ENCODE peak calls at places on chromosomes 5 and 9, in six cellular contexts. One of them, this sample, is unnamed. For H3K36me3, the result is how much of the 10 kb centered on the place peaks cover.

GRCh38 chr9:100473271-100474081 is 527 bp downstream of the TMEFF1 start:
- DNase-seq in H1: no peak
- DNase-seq in IMR-90: peak
- DNase-seq in SK-N-SH: peak
- DNase-seq in K562: peak
- DNase-seq in HepG2: no peak
- DNase-seq in this sample: no peak

GRCh38 chr5:132799392-132799791 is 13.7 kb upstream of the SOWAHA start:
- DNase-seq in HepG2: no peak
- DNase-seq in K562: no peak
- DNase-seq in SK-N-SH: no peak
- DNase-seq in H1: no peak
- DNase-seq in IMR-90: no peak
- DNase-seq in this sample: no peak

GRCh38 chr9:100206899-100207298 is 107.9 kb downstream of the INVS start:
- DNase-seq in SK-N-SH: no peak
- DNase-seq in IMR-90: peak
- DNase-seq in HepG2: no peak
- DNase-seq in K562: no peak
- DNase-seq in H1: no peak
- DNase-seq in this sample: no peak

GRCh38 chr5:92634883-92635282 is 946.1 kb downstream of the NR2F1-AS1 start:
- DNase-seq in IMR-90: no peak
- DNase-seq in H1: no peak
- DNase-seq in HepG2: no peak
- DNase-seq in K562: no peak
- DNase-seq in SK-N-SH: no peak
- DNase-seq in this sample: no peak

GRCh38 chr5:16406023-16406422 is 59.6 kb downstream of the ZNF622 start:
- DNase-seq in IMR-90: no peak
- DNase-seq in HepG2: no peak
- DNase-seq in H1: no peak
- DNase-seq in SK-N-SH: no peak
- DNase-seq in K562: no peak
- DNase-seq in this sample: no peak

GRCh38 chr5:75021229-75021628 is 31.1 kb downstream of the GCNT4 start:
- DNase-seq in IMR-90: no peak
- DNase-seq in H1: no peak
- DNase-seq in K562: no peak
- DNase-seq in SK-N-SH: no peak
- DNase-seq in HepG2: no peak
- DNase-seq in this sample: no peak

GRCh38 chr5:1032011-1032410 is 23.4 kb downstream of the NKD2 start:
- DNase-seq in HepG2: no peak
- DNase-seq in SK-N-SH: peak
- DNase-seq in IMR-90: no peak
- DNase-seq in K562: no peak
- DNase-seq in H1: no peak
- DNase-seq in this sample: no peak

GRCh38 chr9:27340876-27341540 is 44.1 kb upstream of the EQTN start:
- DNase-seq in SK-N-SH: no peak
- DNase-seq in HepG2: no peak
- DNase-seq in K562: no peak
- DNase-seq in IMR-90: no peak
- DNase-seq in H1: no peak
- DNase-seq in this sample: no peak

GRCh38 chr9:14156046-14156445 is 157.9 kb downstream of the NFIB start:
- DNase-seq in SK-N-SH: no peak
- DNase-seq in IMR-90: no peak
- DNase-seq in H1: no peak
- DNase-seq in K562: no peak
- DNase-seq in HepG2: no peak
- DNase-seq in this sample: peak

GRCh38 chr9:136740971-136741884 is 1.5 kb downstream of the LCN10 start:
- DNase-seq in H1: no peak
- DNase-seq in HepG2: no peak
- DNase-seq in K562: peak
- DNase-seq in IMR-90: peak
- DNase-seq in SK-N-SH: peak
- DNase-seq in this sample: no peak

GRCh38 chr9:119273984-119274665 is 95.1 kb downstream of the BRINP1 start:
- DNase-seq in H1: no peak
- DNase-seq in K562: no peak
- DNase-seq in IMR-90: no peak
- DNase-seq in HepG2: no peak
- DNase-seq in SK-N-SH: no peak
- DNase-seq in this sample: no peak

GRCh38 chr5:141040763-141041426 is 10.3 kb upstream of the PCDHB1 start:
- DNase-seq in K562: peak
- DNase-seq in HepG2: peak
- DNase-seq in H1: peak
- DNase-seq in SK-N-SH: peak
- DNase-seq in IMR-90: peak
- DNase-seq in this sample: no peak

GRCh38 chr5:91182763-91183162 is 200.4 kb downstream of the ARRDC3 start:
- DNase-seq in SK-N-SH: no peak
- DNase-seq in H1: no peak
- DNase-seq in K562: no peak
- DNase-seq in HepG2: no peak
- DNase-seq in IMR-90: no peak
- DNase-seq in this sample: no peak

GRCh38 chr5:121693864-121694263 is 157.8 kb upstream of the FTMT start:
- DNase-seq in H1: no peak
- DNase-seq in SK-N-SH: no peak
- DNase-seq in K562: no peak
- DNase-seq in IMR-90: no peak
- DNase-seq in HepG2: no peak
- DNase-seq in this sample: no peak

GRCh38 chr9:92048924-92049625 is 66.1 kb downstream of the SPTLC1 start:
- DNase-seq in HepG2: no peak
- DNase-seq in H1: no peak
- DNase-seq in SK-N-SH: no peak
- DNase-seq in IMR-90: peak
- DNase-seq in K562: no peak
- DNase-seq in this sample: no peak

GRCh38 chr9:69122391-69123141 is 51.5 kb upstream of the TJP2 start:
- DNase-seq in H1: no peak
- DNase-seq in HepG2: peak
- DNase-seq in IMR-90: peak
- DNase-seq in K562: no peak
- DNase-seq in SK-N-SH: no peak
- DNase-seq in this sample: no peak

DNA sequence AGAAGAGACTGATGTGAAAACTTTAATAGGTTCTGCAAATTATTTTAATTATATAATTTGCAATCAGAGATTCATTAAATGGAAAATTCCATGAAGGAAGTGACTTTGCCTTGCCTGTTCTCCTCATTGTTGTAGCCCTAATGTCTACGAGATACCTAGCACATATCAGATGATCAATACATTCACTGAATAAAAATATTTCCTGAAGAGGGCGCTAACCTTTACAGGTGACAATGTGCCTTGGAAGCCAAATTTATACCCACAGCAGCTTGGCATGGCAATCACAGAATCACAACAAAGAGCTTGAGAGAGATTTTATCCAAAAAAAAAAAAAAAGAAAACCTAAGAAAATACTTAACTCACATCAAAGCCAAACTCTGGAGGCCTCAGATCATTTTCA is 17.4 kb downstream of the HAUS6 start:
- DNase-seq in K562: peak
- DNase-seq in SK-N-SH: peak
- DNase-seq in H1: no peak
- DNase-seq in IMR-90: no peak
- DNase-seq in HepG2: peak
- DNase-seq in this sample: no peak
- H3K36me3 ChIP-seq in K562: half or more
- H3K36me3 ChIP-seq in SK-N-SH: under half
- H3K36me3 ChIP-seq in H1: half or more
- H3K36me3 ChIP-seq in IMR-90: under half
- H3K36me3 ChIP-seq in HepG2: half or more
- H3K36me3 ChIP-seq in this sample: under half

DNA sequence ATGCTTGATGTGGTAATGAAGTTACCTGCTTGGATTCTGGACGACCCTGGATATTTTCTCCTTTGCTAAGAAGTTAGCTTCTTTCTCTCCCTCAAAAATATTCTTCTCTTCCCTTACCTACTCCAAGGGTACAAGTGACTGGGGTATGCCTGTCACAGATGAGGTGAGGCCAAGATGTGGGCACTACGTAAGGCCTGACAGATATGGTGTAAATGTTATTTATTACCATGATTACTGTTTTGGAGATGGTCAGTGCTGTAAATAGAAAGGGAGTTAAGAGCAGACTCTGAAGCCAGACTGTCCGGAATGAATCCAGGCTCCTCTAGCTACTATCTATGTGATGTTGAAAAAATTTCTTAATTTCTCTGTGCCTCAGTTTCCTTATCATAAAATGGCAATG is 1.1 kb upstream of the KIAA1958 start:
- DNase-seq in SK-N-SH: no peak
- DNase-seq in K562: no peak
- DNase-seq in IMR-90: no peak
- DNase-seq in H1: no peak
- DNase-seq in HepG2: no peak
- DNase-seq in this sample: no peak
- TF ChIP-seq USF2 in SK-N-SH: no peak
- TF ChIP-seq USF2 in K562: no peak
- TF ChIP-seq USF2 in IMR-90: no peak
- TF ChIP-seq USF2 in H1: no peak
- TF ChIP-seq USF2 in HepG2: no peak
- TF ChIP-seq USF2 in this sample: no peak

DNA sequence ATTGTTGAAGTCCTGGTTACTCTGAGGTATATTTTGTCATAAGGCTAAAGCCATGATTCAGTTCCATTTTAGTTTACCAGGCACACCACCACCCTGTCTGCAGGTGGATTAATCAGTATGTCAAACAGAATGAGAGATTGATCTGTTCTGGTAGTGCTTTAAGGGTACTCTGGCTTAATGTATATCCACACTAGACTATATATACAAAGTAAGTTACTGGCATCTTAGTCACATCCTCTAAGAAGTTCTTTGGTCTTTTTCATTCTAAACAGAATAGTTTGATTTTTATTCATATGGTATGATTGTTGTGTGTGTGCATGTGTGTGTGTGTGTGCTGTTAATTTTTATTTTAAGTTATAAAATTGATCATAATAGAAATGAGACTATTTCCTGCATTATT is 61.8 kb downstream of the RAB24 start:
- DNase-seq in SK-N-SH: no peak
- DNase-seq in HepG2: no peak
- DNase-seq in H1: no peak
- DNase-seq in K562: no peak
- DNase-seq in IMR-90: peak
- DNase-seq in this sample: no peak
- H3K36me3 ChIP-seq in SK-N-SH: under half
- H3K36me3 ChIP-seq in HepG2: under half
- H3K36me3 ChIP-seq in H1: half or more
- H3K36me3 ChIP-seq in K562: half or more
- H3K36me3 ChIP-seq in IMR-90: under half
- H3K36me3 ChIP-seq in this sample: under half

DNA sequence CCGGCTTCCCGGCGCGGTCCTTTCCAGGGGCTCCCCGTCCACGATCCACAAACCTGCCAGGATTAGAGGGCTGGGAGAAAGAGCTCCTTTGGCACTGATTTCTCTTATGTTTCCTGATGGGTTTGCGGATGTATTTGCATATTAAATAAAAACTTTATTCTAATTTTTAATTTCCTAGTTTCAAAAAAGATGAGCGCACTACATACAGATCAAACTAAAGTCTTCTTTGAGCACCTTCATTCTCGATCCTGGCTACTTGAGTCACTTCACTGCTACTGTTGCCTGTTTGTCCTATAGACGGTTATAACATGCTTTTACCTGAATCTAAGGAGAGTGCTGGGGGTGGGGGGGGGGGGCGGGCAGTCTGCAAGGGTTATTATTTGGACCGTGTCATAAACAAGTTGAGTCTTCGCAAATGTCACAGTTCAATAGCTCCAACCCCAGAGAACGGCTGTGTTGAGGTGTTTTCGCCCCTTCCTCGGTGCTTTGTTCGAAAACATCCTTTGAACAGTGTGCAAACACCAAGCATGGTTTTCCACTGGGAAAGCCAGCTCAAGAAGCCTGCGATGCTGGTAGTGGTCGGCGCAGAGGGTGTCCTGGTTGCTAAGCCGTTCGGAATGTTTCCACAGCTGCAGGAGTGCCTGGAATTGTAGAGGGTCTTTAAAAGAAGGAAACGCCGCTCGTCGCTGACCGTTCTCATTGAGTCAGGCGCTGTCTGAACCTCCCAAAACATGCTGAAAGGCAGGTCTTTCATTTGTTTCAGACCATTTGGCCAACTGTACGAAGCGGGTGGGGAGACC is 1.1 kb upstream of the STK10 start:
- DNase-seq in HepG2: no peak
- DNase-seq in IMR-90: peak
- DNase-seq in K562: no peak
- DNase-seq in SK-N-SH: no peak
- DNase-seq in H1: no peak
- DNase-seq in this sample: no peak
- TF ChIP-seq USF2 in HepG2: no peak
- TF ChIP-seq USF2 in IMR-90: no peak
- TF ChIP-seq USF2 in K562: no peak
- TF ChIP-seq USF2 in SK-N-SH: no peak
- TF ChIP-seq USF2 in H1: no peak
- TF ChIP-seq USF2 in this sample: no peak

GRCh38 chr9:134704499-134704898 is 62.9 kb downstream of the COL5A1 start:
- DNase-seq in K562: no peak
- DNase-seq in IMR-90: no peak
- DNase-seq in H1: no peak
- DNase-seq in HepG2: no peak
- DNase-seq in SK-N-SH: no peak
- DNase-seq in this sample: no peak
- H3K36me3 ChIP-seq in K562: under half
- H3K36me3 ChIP-seq in IMR-90: half or more
- H3K36me3 ChIP-seq in H1: under half
- H3K36me3 ChIP-seq in HepG2: under half
- H3K36me3 ChIP-seq in SK-N-SH: half or more
- H3K36me3 ChIP-seq in this sample: under half

DNA sequence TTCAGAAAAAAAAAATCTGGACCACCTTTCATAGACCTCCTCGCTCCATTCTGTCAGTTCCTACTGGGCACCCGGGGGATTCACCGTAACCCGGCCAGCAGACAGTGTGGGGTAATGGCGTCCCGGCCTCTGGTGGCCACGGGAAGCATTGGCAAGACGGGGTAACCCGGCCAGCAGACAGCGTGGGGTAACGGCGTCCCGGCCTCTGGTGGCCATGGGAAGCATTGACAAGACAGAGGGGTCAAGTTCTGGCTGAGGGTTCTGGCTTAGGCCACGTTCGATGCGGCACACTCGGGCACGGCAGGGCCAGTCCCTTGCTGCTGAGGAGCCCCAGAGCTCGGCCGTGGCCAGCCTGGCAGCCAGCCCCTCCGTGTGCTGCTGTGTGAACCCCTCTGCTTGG is 116.2 kb upstream of the RAPGEF1 start:
- DNase-seq in K562: peak
- DNase-seq in IMR-90: no peak
- DNase-seq in HepG2: peak
- DNase-seq in SK-N-SH: no peak
- DNase-seq in H1: peak
- DNase-seq in this sample: no peak
- TF ChIP-seq USF2 in K562: no peak
- TF ChIP-seq USF2 in IMR-90: no peak
- TF ChIP-seq USF2 in HepG2: no peak
- TF ChIP-seq USF2 in SK-N-SH: no peak
- TF ChIP-seq USF2 in H1: no peak
- TF ChIP-seq USF2 in this sample: no peak